ENCODE peak calls at places on chromosomes 2 and 18, in four cellular contexts. One of them, this sample, is unnamed.
A peak's percentile ranks its signal among the peaks of the same experiment; 100 is the strongest.

GRCh38 chr2:160063266-160063665 is 851 bp upstream of the PLA2R1 start:
- DNase-seq in OCI-LY7: no peak
- DNase-seq in PC-3: no peak
- DNase-seq in IMR-90: no peak
- DNase-seq in this sample: no peak

GRCh38 chr2:127197475-127198385 is 22.4 kb downstream of the CYP27C1 start:
- DNase-seq in OCI-LY7: peak; percentile 56
- DNase-seq in PC-3: peak; percentile 85
- DNase-seq in IMR-90: peak; percentile 50
- DNase-seq in this sample: peak; percentile 67

GRCh38 chr2:60385648-60386047 is 167.8 kb downstream of the BCL11A start:
- DNase-seq in OCI-LY7: no peak
- DNase-seq in PC-3: no peak
- DNase-seq in IMR-90: no peak
- DNase-seq in this sample: no peak

GRCh38 chr2:109447251-109447661 is 166.5 kb downstream of the SEPTIN10 start:
- DNase-seq in OCI-LY7: no peak
- DNase-seq in PC-3: no peak
- DNase-seq in IMR-90: peak; percentile 98
- DNase-seq in this sample: no peak

GRCh38 chr2:120513776-120514357 is 167.9 kb downstream of the INHBB start:
- DNase-seq in OCI-LY7: no peak
- DNase-seq in PC-3: no peak
- DNase-seq in IMR-90: no peak
- DNase-seq in this sample: no peak

GRCh38 chr2:60353863-60354262 is 199.6 kb downstream of the BCL11A start:
- DNase-seq in OCI-LY7: peak; percentile 95
- DNase-seq in PC-3: no peak
- DNase-seq in IMR-90: no peak
- DNase-seq in this sample: peak; percentile 61

GRCh38 chr18:21991081-21991534 is 178.3 kb upstream of the GATA6 start:
- DNase-seq in OCI-LY7: no peak
- DNase-seq in PC-3: peak; percentile 3
- DNase-seq in IMR-90: no peak
- DNase-seq in this sample: no peak

GRCh38 chr2:124874676-124875075 is 849.6 kb downstream of the CNTNAP5 start:
- DNase-seq in OCI-LY7: no peak
- DNase-seq in PC-3: no peak
- DNase-seq in IMR-90: no peak
- DNase-seq in this sample: no peak

GRCh38 chr18:46867471-46868170 is 49.7 kb downstream of the PIAS2 start:
- DNase-seq in OCI-LY7: no peak
- DNase-seq in PC-3: no peak
- DNase-seq in IMR-90: no peak
- DNase-seq in this sample: no peak

GRCh38 chr2:64227603-64228125 is 83.4 kb upstream of the PELI1 start:
- DNase-seq in OCI-LY7: no peak
- DNase-seq in PC-3: no peak
- DNase-seq in IMR-90: no peak
- DNase-seq in this sample: no peak

GRCh38 chr2:229634574-229635185 is 79.7 kb downstream of the DNER start:
- DNase-seq in OCI-LY7: no peak
- DNase-seq in PC-3: no peak
- DNase-seq in IMR-90: no peak
- DNase-seq in this sample: no peak

GRCh38 chr2:118909191-118909590 is 32.8 kb upstream of the MARCO start:
- DNase-seq in OCI-LY7: no peak
- DNase-seq in PC-3: no peak
- DNase-seq in IMR-90: no peak
- DNase-seq in this sample: no peak

GRCh38 chr2:28894470-28895188 is at the start of gene WDR43:
- DNase-seq in OCI-LY7: peak; percentile 98
- DNase-seq in PC-3: peak; percentile 99
- DNase-seq in IMR-90: peak; percentile 99
- DNase-seq in this sample: peak; percentile 99

GRCh38 chr2:28896906-28897305 is 2.4 kb downstream of the WDR43 start:
- DNase-seq in OCI-LY7: no peak
- DNase-seq in PC-3: peak; percentile 73
- DNase-seq in IMR-90: peak; percentile 71
- DNase-seq in this sample: no peak

GRCh38 chr2:28898048-28898447 is 3.6 kb downstream of the WDR43 start:
- DNase-seq in OCI-LY7: no peak
- DNase-seq in PC-3: no peak
- DNase-seq in IMR-90: no peak
- DNase-seq in this sample: no peak

GRCh38 chr2:28893488-28893887 is 979 bp upstream of the WDR43 start:
- DNase-seq in OCI-LY7: no peak
- DNase-seq in PC-3: no peak
- DNase-seq in IMR-90: no peak
- DNase-seq in this sample: no peak

DNA sequence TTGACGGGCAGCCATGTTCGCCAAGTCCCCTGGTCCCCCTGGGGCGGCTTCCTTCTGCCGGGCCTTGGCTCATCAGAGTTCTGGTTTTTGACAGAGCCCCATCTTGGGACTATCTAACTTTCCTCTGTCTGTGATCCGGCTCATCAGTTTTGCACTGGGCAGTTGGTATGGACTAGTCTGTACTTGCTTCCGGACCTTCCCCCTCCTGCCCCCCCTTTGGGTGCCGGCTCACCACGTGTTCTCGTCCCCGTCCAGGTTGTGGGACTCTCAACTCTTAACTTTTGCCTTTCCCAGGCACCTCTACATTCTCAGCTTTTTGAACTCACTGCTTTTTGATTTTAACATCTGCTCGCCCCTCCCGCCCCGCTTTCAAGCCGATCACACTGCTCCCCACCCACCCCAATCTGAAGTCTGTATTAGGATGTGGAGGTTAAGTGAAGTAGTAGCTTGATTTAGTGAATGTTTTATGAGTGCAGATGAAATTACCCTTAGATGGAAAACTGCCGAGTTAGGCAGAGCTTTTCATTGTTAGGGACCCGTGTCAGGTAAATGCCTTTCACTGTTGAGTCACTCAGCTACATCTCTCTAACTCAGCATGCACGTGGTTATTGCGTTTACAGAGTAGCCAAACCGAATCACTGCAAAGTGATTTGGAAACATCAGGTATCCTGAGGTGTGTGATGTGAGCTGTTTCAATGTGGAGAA is 874 bp downstream of the WDR43 start:
- DNase-seq in OCI-LY7: peak; percentile 66
- DNase-seq in PC-3: peak; percentile 69
- DNase-seq in IMR-90: peak; percentile 54
- DNase-seq in this sample: peak; percentile 38
- H3K36me3 ChIP-seq in OCI-LY7: peaks cover 56% of the 10 kb centered on the region
- H3K36me3 ChIP-seq in PC-3: peaks cover 17% of the 10 kb centered on the region
- H3K36me3 ChIP-seq in IMR-90: no peaks in the 10 kb centered on the region
- H3K36me3 ChIP-seq in this sample: no peaks in the 10 kb centered on the region

GRCh38 chr2:53353372-53354111 is 414.1 kb upstream of the CHAC2 start:
- DNase-seq in OCI-LY7: no peak
- DNase-seq in PC-3: peak; percentile 67
- DNase-seq in IMR-90: peak; percentile 15
- DNase-seq in this sample: no peak
- H2AFZ ChIP-seq in OCI-LY7: no peak overlapping the region
- H2AFZ ChIP-seq in PC-3: peak overlapping the region; percentile 71
- H2AFZ ChIP-seq in IMR-90: no peak overlapping the region
- H2AFZ ChIP-seq in this sample: no peak overlapping the region

DNA sequence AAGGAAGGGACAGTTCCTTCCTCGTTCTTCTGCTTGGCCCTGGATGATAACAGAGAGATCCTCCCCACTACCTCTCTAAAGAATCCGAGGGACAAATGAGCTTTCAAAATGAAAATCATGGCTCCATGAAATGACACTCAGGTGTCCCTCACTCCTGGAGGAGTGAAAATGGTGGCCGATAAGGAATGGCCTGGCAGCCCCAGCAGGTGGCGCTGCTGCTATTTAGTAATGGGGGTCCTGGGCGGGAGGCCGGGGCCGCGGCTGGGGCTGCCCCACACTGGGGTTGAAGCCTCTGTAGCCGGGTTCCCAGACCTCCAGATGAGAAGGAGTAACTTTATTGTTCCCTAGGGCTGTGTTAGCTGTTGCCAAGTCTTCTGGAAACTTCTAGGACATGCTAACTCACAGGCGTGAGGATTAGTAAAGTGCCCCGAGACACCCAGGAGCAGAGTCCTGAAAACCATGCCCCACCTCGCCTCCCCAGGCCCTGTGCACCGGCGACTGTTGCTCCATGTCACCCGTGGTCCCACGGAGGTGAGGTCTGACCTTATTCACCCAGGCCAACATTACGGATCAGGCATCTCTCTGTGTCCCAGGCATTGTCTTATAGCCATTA is 138.0 kb downstream of the CTIF start:
- DNase-seq in OCI-LY7: peak; percentile 73
- DNase-seq in PC-3: peak; percentile 50
- DNase-seq in IMR-90: peak; percentile 38
- DNase-seq in this sample: peak; percentile 64
- H3K36me3 ChIP-seq in OCI-LY7: no peaks in the 10 kb centered on the region
- H3K36me3 ChIP-seq in PC-3: no peaks in the 10 kb centered on the region
- H3K36me3 ChIP-seq in IMR-90: peaks cover 16% of the 10 kb centered on the region
- H3K36me3 ChIP-seq in this sample: no peaks in the 10 kb centered on the region

GRCh38 chr2:226631671-226632070 is 167.9 kb downstream of the IRS1 start:
- DNase-seq in OCI-LY7: no peak
- DNase-seq in PC-3: no peak
- DNase-seq in IMR-90: peak; percentile 75
- DNase-seq in this sample: no peak

GRCh38 chr2:226638576-226638975 is 161.0 kb downstream of the IRS1 start:
- DNase-seq in OCI-LY7: no peak
- DNase-seq in PC-3: no peak
- DNase-seq in IMR-90: peak; percentile 77
- DNase-seq in this sample: no peak

GRCh38 chr2:226636586-226636985 is 163.0 kb downstream of the IRS1 start:
- DNase-seq in OCI-LY7: no peak
- DNase-seq in PC-3: no peak
- DNase-seq in IMR-90: peak; percentile 45
- DNase-seq in this sample: no peak

GRCh38 chr2:226637383-226637782 is 162.2 kb downstream of the IRS1 start:
- DNase-seq in OCI-LY7: no peak
- DNase-seq in PC-3: no peak
- DNase-seq in IMR-90: no peak
- DNase-seq in this sample: no peak

GRCh38 chr2:226635221-226635620 is 164.4 kb downstream of the IRS1 start:
- DNase-seq in OCI-LY7: no peak
- DNase-seq in PC-3: no peak
- DNase-seq in IMR-90: no peak
- DNase-seq in this sample: no peak
- H2AFZ ChIP-seq in OCI-LY7: no peak overlapping the region
- H2AFZ ChIP-seq in PC-3: no peak overlapping the region
- H2AFZ ChIP-seq in IMR-90: no peak overlapping the region
- H2AFZ ChIP-seq in this sample: no peak overlapping the region

DNA sequence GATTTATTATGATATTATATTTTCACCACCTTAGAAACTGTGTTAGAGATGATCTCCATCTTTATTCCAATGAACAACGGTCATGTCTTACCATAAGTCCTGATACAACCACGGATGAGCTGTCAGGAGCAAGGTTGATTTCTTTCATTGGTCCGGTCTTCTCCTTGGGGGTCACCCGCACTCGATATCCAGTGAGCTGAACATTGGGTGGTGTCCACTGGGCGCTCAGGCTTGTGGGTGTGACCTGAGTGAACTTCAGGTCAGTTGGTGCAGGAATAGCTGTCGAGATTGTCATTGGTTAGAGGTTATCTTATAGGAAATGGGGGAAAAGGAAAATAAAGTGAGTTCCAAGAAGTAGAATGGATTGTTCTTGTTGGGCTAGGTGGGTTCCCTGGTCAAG is 56.8 kb downstream of the FN1 start:
- DNase-seq in OCI-LY7: no peak
- DNase-seq in PC-3: no peak
- DNase-seq in IMR-90: no peak
- DNase-seq in this sample: no peak
- H3K36me3 ChIP-seq in OCI-LY7: no peaks in the 10 kb centered on the region
- H3K36me3 ChIP-seq in PC-3: peaks cover 54% of the 10 kb centered on the region
- H3K36me3 ChIP-seq in IMR-90: peaks cover 83% of the 10 kb centered on the region
- H3K36me3 ChIP-seq in this sample: no peaks in the 10 kb centered on the region

GRCh38 chr2:169509955-169510354 is 453 bp downstream of the KLHL41 start:
- DNase-seq in OCI-LY7: no peak
- DNase-seq in PC-3: no peak
- DNase-seq in IMR-90: no peak
- DNase-seq in this sample: no peak
- H2AFZ ChIP-seq in OCI-LY7: no peak overlapping the region
- H2AFZ ChIP-seq in PC-3: no peak overlapping the region
- H2AFZ ChIP-seq in IMR-90: no peak overlapping the region
- H2AFZ ChIP-seq in this sample: no peak overlapping the region

GRCh38 chr2:197024206-197024605 is 97.7 kb upstream of the PGAP1 start:
- DNase-seq in OCI-LY7: no peak
- DNase-seq in PC-3: peak; percentile 51
- DNase-seq in IMR-90: peak; percentile 13
- DNase-seq in this sample: no peak

GRCh38 chr2:197030090-197030489 is 103.6 kb upstream of the PGAP1 start:
- DNase-seq in OCI-LY7: no peak
- DNase-seq in PC-3: no peak
- DNase-seq in IMR-90: no peak
- DNase-seq in this sample: no peak

GRCh38 chr2:197031805-197032204 is 105.3 kb upstream of the PGAP1 start:
- DNase-seq in OCI-LY7: peak; percentile 28
- DNase-seq in PC-3: no peak
- DNase-seq in IMR-90: no peak
- DNase-seq in this sample: no peak

GRCh38 chr2:197028230-197028629 is 101.7 kb upstream of the PGAP1 start:
- DNase-seq in OCI-LY7: no peak
- DNase-seq in PC-3: peak; percentile 89
- DNase-seq in IMR-90: peak; percentile 84
- DNase-seq in this sample: no peak

GRCh38 chr2:197028633-197029032 is 102.1 kb upstream of the PGAP1 start:
- DNase-seq in OCI-LY7: no peak
- DNase-seq in PC-3: no peak
- DNase-seq in IMR-90: no peak
- DNase-seq in this sample: no peak
- H3K36me3 ChIP-seq in OCI-LY7: peaks cover 34% of the 10 kb centered on the region
- H3K36me3 ChIP-seq in PC-3: no peaks in the 10 kb centered on the region
- H3K36me3 ChIP-seq in IMR-90: no peaks in the 10 kb centered on the region
- H3K36me3 ChIP-seq in this sample: no peaks in the 10 kb centered on the region

DNA sequence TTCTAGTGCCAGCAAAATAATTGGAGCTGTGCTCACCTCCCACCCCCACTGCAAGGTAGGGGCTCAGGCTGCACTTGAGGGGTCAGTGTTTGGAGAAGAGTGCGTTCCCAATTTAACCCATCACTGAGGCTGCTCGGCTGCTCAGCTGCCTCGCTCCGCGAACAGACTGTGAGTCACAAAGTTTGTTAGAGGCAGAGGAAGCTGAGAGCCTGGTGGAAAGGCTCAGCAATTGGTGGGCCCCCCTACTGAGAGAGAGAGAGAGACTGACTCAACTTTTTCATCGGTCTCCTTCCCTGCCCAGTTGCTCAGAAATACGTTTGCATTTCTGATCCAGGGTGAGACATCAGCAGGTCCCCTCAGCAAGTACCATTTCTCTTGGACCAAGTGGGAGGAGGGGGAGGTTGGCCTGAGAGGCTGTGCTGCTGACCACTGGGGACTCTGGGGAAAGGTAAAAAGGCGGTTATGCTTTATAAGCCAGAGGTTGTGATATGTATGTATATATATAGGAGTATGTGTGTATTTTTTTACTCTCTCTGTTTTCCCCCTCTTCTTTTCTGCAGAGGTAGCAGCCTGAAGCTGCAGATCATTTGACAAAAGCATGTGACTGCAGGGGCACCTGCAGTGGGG is 1.5 kb downstream of the EFR3B start:
- DNase-seq in OCI-LY7: no peak
- DNase-seq in PC-3: peak; percentile 69
- DNase-seq in IMR-90: peak; percentile 89
- DNase-seq in this sample: no peak
- H2AFZ ChIP-seq in OCI-LY7: no peak overlapping the region
- H2AFZ ChIP-seq in PC-3: peak overlapping the region; percentile 99
- H2AFZ ChIP-seq in IMR-90: peak overlapping the region; percentile 93
- H2AFZ ChIP-seq in this sample: no peak overlapping the region

GRCh38 chr2:74876081-74876886 is 42.4 kb downstream of the HK2 start:
- DNase-seq in OCI-LY7: peak; percentile 67
- DNase-seq in PC-3: peak; percentile 82
- DNase-seq in IMR-90: peak; percentile 46
- DNase-seq in this sample: peak; percentile 60
- H3K36me3 ChIP-seq in OCI-LY7: peaks cover 95% of the 10 kb centered on the region
- H3K36me3 ChIP-seq in PC-3: peaks cover 81% of the 10 kb centered on the region
- H3K36me3 ChIP-seq in IMR-90: peaks cover 66% of the 10 kb centered on the region
- H3K36me3 ChIP-seq in this sample: no peaks in the 10 kb centered on the region